ENCODE peak calls at places on chromosomes 2 and 18, in six cellular contexts. V is left lung, N is Calu3, J is astrocyte of the spinal cord, K is OCI-LY7, L is GM20000. B is an unnamed sample.

GRCh38 chr2:44936275-44936674 is 5.2 kb upstream of the SIX3 start:
- DNase-seq in N (no peak), L (no peak), K (no peak), J (no peak), V (no peak), B (no peak)

GRCh38 chr2:18262601-18263000 is 297.9 kb downstream of the RDH14 start:
- DNase-seq in N (no peak), V (no peak), L (no peak), K (no peak), J (no peak), B (no peak)

GRCh38 chr2:157528963-157529751 is 85.3 kb upstream of the CYTIP start:
- DNase-seq in L (no peak), V (no peak), N (no peak), J (no peak), K (no peak), B (no peak)

GRCh38 chr2:80136338-80136737 is 168.2 kb downstream of the LRRTM1 start:
- DNase-seq in N (no peak), J (no peak), L (no peak), K (no peak), V (no peak), B (no peak)

GRCh38 chr2:10500601-10501361 is 52.7 kb upstream of the ODC1 start:
- DNase-seq in J (no peak), L (no peak), K (no peak), N (no peak), V (no peak), B (no peak)

GRCh38 chr2:216696751-216697560 is 1.6 kb upstream of the IGFBP5 start:
- DNase-seq in V (no peak), K (peak), N (peak), L (no peak), J (peak), B (no peak)

GRCh38 chr2:170375192-170375591 is 197.2 kb downstream of the MYO3B start:
- DNase-seq in J (no peak), N (no peak), V (no peak), L (no peak), K (no peak), B (no peak)

GRCh38 chr2:157760949-157761348 is 115.2 kb downstream of the ACVR1 start:
- DNase-seq in J (no peak), L (no peak), V (no peak), N (no peak), K (no peak), B (no peak)

GRCh38 chr2:176111891-176112374 is 4.6 kb upstream of the HOXD10 start:
- DNase-seq in J (no peak), N (no peak), K (no peak), L (no peak), V (no peak), B (no peak)

GRCh38 chr18:36662000-36662399 is 166.8 kb downstream of the TPGS2 start:
- DNase-seq in J (no peak), K (no peak), N (peak), V (no peak), L (no peak), B (no peak)
- TF ChIP-seq CTCF in J (peak), K (no peak), N (no peak), V (no peak), L (peak), B (no peak)

GRCh38 chr18:80133124-80133523 is 24.1 kb downstream of the ADNP2 start:
- DNase-seq in K (no peak), J (no peak), N (no peak), V (no peak), L (no peak), B (no peak)

GRCh38 chr18:80132196-80132812 is 23.2 kb downstream of the ADNP2 start:
- DNase-seq in N (no peak), L (no peak), V (no peak), K (no peak), J (no peak), B (no peak)

GRCh38 chr18:80137137-80137536 is 28.1 kb downstream of the ADNP2 start:
- DNase-seq in J (no peak), N (no peak), K (no peak), L (no peak), V (no peak), B (no peak)

GRCh38 chr18:80136679-80137078 is 27.6 kb downstream of the ADNP2 start:
- DNase-seq in J (no peak), N (no peak), L (no peak), V (no peak), K (no peak), B (no peak)

GRCh38 chr18:80135136-80135535 is 26.1 kb downstream of the ADNP2 start:
- DNase-seq in L (no peak), K (no peak), V (no peak), N (no peak), J (no peak), B (no peak)
- TF ChIP-seq CTCF in L (no peak), K (no peak), V (no peak), N (no peak), J (no peak), B (no peak)

GRCh38 chr2:230129343-230129742 is 60.6 kb upstream of the SLC16A14 start:
- DNase-seq in N (no peak), V (no peak), L (no peak), K (no peak), J (no peak), B (no peak)

GRCh38 chr2:230124235-230124634 is 55.5 kb upstream of the SLC16A14 start:
- DNase-seq in V (no peak), K (no peak), N (no peak), L (no peak), J (no peak), B (no peak)

GRCh38 chr2:230128943-230129342 is 60.2 kb upstream of the SLC16A14 start:
- DNase-seq in J (peak), K (no peak), V (no peak), N (no peak), L (no peak), B (no peak)

GRCh38 chr2:230130668-230131364 is 62.1 kb upstream of the SLC16A14 start:
- DNase-seq in J (peak), K (no peak), V (peak), N (peak), L (no peak), B (no peak)

DNA sequence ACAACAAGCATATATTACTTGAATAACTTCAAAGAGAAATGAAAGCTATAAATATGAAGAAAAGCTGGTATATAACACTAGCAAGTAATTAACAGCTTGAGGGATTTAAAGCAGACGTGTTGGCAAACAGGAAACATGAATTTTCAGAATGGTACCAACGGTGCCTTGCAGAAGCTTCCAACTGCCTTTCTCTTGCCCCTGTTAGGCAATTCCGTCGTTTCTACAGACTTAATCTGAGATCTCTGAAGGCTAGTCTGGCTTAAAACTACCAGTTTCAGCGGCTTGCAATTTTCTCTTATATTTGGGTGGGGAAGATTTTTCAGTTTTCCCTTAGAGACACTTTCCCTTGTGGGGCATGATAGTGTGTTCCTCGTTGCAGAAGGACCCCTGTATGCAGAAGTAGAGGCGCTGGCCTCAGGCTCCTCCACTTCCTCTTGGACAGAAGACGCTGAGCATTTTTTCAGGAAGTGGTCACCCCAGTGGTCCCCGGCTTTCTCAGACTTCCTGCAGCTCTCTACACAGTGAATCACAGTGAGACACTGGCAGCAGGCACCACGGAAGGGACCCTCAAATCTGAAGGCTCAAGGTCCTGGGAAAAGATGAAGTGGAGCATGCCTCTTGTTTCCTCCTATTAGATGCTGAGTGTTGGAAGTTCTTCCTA is 56.2 kb upstream of the SLC16A14 start:
- DNase-seq in L (peak), K (no peak), V (peak), N (no peak), J (no peak), B (peak)
- TF ChIP-seq CTCF in L (no peak), K (no peak), V (no peak), N (no peak), J (no peak), B (no peak)

GRCh38 chr18:43664487-43665008 is 387.3 kb upstream of the SYT4 start:
- DNase-seq in N (no peak), V (no peak), J (peak), K (no peak), L (no peak), B (no peak)

GRCh38 chr18:43663159-43663558 is 385.9 kb upstream of the SYT4 start:
- DNase-seq in N (no peak), V (no peak), L (no peak), J (no peak), K (no peak), B (no peak)

GRCh38 chr18:43665239-43665788 is 388.0 kb upstream of the SYT4 start:
- DNase-seq in V (no peak), L (no peak), K (no peak), J (peak), N (no peak), B (no peak)

GRCh38 chr18:43662657-43663056 is 385.4 kb upstream of the SYT4 start:
- DNase-seq in K (no peak), V (no peak), N (peak), L (no peak), J (peak), B (no peak)

DNA sequence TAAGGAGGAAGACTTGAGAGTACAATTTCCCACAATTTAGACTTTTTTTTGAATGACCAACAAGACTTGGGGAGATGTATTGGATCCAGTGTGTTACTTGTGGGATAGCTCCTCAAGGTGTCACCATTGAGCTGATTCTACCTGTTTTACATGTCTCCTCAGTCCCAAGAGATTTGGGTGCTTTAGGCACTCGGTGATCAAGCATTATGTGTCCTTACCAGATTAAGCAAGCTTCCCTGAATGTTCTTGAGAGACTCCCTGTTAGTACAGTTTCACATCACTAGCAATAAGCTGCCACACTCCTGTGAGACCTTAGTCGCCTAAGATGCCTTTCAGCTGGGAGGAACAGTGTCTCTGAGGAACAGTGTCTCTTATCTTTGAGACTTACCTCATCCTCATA is 384.3 kb upstream of the SYT4 start:
- DNase-seq in K (peak), L (no peak), V (no peak), J (peak), N (peak), B (peak)
- TF ChIP-seq CTCF in K (peak), L (no peak), V (peak), J (peak), N (peak), B (no peak)

DNA sequence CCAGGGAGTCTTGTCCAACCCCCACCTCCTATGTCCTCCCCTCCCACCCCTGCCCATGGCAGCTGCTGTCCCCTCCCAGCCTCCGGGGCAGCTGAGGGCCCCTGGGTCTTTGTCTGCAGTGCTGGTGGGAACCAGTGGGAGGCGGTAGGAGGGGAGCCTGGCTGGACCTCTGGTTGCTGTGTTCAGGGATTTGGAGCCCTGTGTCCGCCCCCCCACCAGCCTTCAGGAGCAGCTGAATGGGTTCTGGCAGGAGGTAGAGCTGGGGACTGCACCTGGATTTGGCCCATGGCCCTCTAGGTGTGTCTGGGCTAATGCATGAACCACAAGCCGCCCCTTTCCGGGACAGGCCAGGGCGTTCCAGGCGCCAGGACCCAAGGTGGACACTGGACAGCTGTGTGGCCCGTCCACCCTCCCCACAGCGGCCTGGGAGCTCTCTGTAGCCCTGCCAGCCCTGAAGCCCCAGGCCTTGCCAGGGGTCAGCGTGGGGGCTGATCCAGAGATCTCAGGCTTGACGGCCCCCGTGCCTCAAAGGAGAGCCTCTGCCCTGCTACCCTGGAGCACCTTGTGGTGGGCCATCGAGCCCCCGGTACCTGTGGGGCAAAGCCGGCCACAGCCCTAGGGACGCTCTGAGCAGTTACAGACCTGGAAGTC is 25.4 kb downstream of the GPC1 start:
- DNase-seq in N (no peak), K (no peak), V (peak), J (no peak), L (no peak), B (no peak)
- TF ChIP-seq CTCF in N (no peak), K (peak), V (no peak), J (peak), L (no peak), B (no peak)

GRCh38 chr18:49048361-49048760 is 97.6 kb upstream of the SMAD7 start:
- DNase-seq in N (no peak), K (no peak), J (peak), L (no peak), V (no peak), B (no peak)
- TF ChIP-seq CTCF in N (no peak), K (no peak), J (no peak), L (no peak), V (no peak), B (no peak)

DNA sequence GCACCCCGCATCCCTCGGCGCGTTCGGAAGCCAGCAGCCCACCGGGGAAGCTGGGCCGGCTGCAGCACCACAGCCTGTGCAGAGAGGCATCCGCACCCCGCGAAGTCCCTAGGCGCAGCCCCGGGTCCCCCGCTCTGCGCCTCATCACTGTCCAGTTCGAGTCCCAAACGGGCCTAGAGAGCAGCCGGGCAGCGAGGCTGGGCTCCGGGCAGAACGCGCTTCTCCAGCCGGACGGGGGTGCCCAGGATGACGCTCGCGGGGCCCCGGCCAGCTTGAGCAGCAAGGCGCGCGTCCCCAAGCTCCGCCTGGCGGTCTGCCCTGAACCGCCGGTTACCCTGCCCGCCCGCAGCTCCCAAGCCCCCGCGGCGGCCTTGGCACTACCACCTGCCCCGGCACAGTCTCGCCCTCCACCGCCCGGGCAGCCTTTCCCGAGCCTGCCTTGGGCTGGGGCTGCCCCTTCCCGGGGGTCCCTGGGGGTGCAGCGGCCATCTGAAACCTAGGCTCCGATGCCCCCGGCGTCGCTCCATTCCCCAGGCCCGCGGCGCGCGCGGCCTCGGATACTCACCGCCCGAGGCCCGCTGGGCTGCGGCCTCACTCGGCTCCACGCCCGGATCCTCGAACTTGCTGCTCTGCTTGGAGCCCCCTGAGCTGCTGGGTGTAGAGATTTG is 600 bp downstream of the SLC16A14 start:
- DNase-seq in J (peak), V (peak), K (no peak), L (peak), N (peak), B (peak)
- TF ChIP-seq CTCF in J (peak), V (no peak), K (no peak), L (no peak), N (no peak), B (no peak)

DNA sequence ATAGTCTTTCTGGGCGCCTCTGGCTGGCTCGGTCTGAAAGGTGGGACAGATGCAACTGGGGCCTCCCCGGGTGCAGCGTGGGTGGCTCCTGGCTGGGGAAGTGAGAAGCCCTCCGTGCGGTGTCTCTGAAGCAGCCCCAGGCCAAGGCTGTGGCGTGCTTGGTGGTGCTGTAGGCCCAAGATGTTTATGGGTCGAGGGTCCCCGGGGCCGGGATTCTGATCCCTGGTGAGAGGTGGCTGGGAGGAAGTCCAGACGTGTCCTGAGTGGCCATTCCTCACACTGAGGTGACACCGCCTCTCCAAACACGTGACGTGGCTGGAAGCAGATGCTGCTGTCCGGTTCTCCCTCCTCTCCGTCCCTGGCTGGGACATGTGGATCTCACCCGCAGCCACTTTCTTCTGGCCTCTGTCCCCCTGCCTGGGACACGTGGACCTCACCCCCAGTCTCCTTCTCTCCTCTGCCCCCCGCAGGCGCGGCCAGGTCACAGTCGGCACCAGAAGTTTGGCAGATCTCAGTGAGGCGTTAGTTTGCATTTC is 12.6 kb downstream of the RTP5 start:
- DNase-seq in J (no peak), V (peak), N (peak), L (peak), K (peak), B (peak)
- TF ChIP-seq CTCF in J (no peak), V (no peak), N (no peak), L (peak), K (peak), B (peak)

GRCh38 chr18:47545613-47546012 is 294.2 kb upstream of the SKOR2 start:
- DNase-seq in V (no peak), N (no peak), J (no peak), L (no peak), K (no peak), B (no peak)
- TF ChIP-seq CTCF in V (no peak), N (no peak), J (no peak), L (no peak), K (no peak), B (no peak)

B was measured in activated CD8-positive, alpha-beta T cell treated with anti-CD3 and anti-CD28 coated beads for 36 hours.